ENCODE peak calls at places on chromosomes 5 and 9, in nine cellular contexts. One of them, this sample, is unnamed.
A peak's percentile ranks its signal among the peaks of the same experiment; 100 is the strongest.

GRCh38 chr9:136339173-136339957 is 12.0 kb downstream of the GPSM1 start:
- DNase-seq in AG20443: peak; percentile 67
- DNase-seq in renal cortical epithelial cell: peak; percentile 41
- DNase-seq in activated CD8-positive, alpha-beta memory T cell treated with anti-CD3 and anti-CD28 coated beads for 4 hours: no peak
- DNase-seq in NCI-H510A treated with DMSO at 0.1 percent for 48 hours: peak; percentile 67
- DNase-seq in NCI-H526: peak; percentile 69
- DNase-seq in AG08395: peak; percentile 46
- DNase-seq in stimulated activated CD4-positive, alpha-beta T cell treated with anti-CD3 and anti-CD28 coated beads, Interleukin-12 subunit alpha, Interleukin-12 subunit beta, amount 100 ng/mL, for 4 hours: no peak
- DNase-seq in AG04450: no peak
- DNase-seq in this sample: peak; percentile 89

GRCh38 chr5:78591972-78592700 is 56.4 kb downstream of the LHFPL2 start:
- DNase-seq in AG20443: no peak
- DNase-seq in renal cortical epithelial cell: no peak
- DNase-seq in NCI-H510A treated with DMSO at 0.1 percent for 48 hours: no peak
- DNase-seq in AG04450: no peak
- DNase-seq in activated CD8-positive, alpha-beta memory T cell treated with anti-CD3 and anti-CD28 coated beads for 4 hours: no peak
- DNase-seq in AG08395: no peak
- DNase-seq in stimulated activated CD4-positive, alpha-beta T cell treated with anti-CD3 and anti-CD28 coated beads, Interleukin-12 subunit alpha, Interleukin-12 subunit beta, amount 100 ng/mL, for 4 hours: no peak
- DNase-seq in NCI-H526: no peak
- DNase-seq in this sample: no peak

GRCh38 chr5:175862131-175863012 is 9.0 kb upstream of the CPLX2 start:
- DNase-seq in AG04450: no peak
- DNase-seq in NCI-H510A treated with DMSO at 0.1 percent for 48 hours: no peak
- DNase-seq in AG20443: no peak
- DNase-seq in NCI-H526: no peak
- DNase-seq in stimulated activated CD4-positive, alpha-beta T cell treated with anti-CD3 and anti-CD28 coated beads, Interleukin-12 subunit alpha, Interleukin-12 subunit beta, amount 100 ng/mL, for 4 hours: no peak
- DNase-seq in renal cortical epithelial cell: no peak
- DNase-seq in activated CD8-positive, alpha-beta memory T cell treated with anti-CD3 and anti-CD28 coated beads for 4 hours: no peak
- DNase-seq in AG08395: no peak
- DNase-seq in this sample: no peak

GRCh38 chr5:112390327-112390726 is 28.8 kb downstream of the EPB41L4A start:
- DNase-seq in AG20443: no peak
- DNase-seq in NCI-H510A treated with DMSO at 0.1 percent for 48 hours: peak; percentile 61
- DNase-seq in renal cortical epithelial cell: no peak
- DNase-seq in activated CD8-positive, alpha-beta memory T cell treated with anti-CD3 and anti-CD28 coated beads for 4 hours: no peak
- DNase-seq in AG08395: no peak
- DNase-seq in AG04450: no peak
- DNase-seq in NCI-H526: peak; percentile 46
- DNase-seq in stimulated activated CD4-positive, alpha-beta T cell treated with anti-CD3 and anti-CD28 coated beads, Interleukin-12 subunit alpha, Interleukin-12 subunit beta, amount 100 ng/mL, for 4 hours: no peak
- DNase-seq in this sample: no peak

GRCh38 chr5:62979472-62979871 is 400.9 kb downstream of the LRRC70 start:
- DNase-seq in stimulated activated CD4-positive, alpha-beta T cell treated with anti-CD3 and anti-CD28 coated beads, Interleukin-12 subunit alpha, Interleukin-12 subunit beta, amount 100 ng/mL, for 4 hours: no peak
- DNase-seq in AG20443: no peak
- DNase-seq in AG04450: no peak
- DNase-seq in activated CD8-positive, alpha-beta memory T cell treated with anti-CD3 and anti-CD28 coated beads for 4 hours: no peak
- DNase-seq in AG08395: no peak
- DNase-seq in NCI-H526: no peak
- DNase-seq in renal cortical epithelial cell: no peak
- DNase-seq in NCI-H510A treated with DMSO at 0.1 percent for 48 hours: no peak
- DNase-seq in this sample: no peak

GRCh38 chr5:112534067-112534466 is 115.0 kb upstream of the EPB41L4A start:
- DNase-seq in AG04450: no peak
- DNase-seq in AG20443: no peak
- DNase-seq in NCI-H526: peak; percentile 8
- DNase-seq in AG08395: no peak
- DNase-seq in renal cortical epithelial cell: no peak
- DNase-seq in stimulated activated CD4-positive, alpha-beta T cell treated with anti-CD3 and anti-CD28 coated beads, Interleukin-12 subunit alpha, Interleukin-12 subunit beta, amount 100 ng/mL, for 4 hours: no peak
- DNase-seq in activated CD8-positive, alpha-beta memory T cell treated with anti-CD3 and anti-CD28 coated beads for 4 hours: no peak
- DNase-seq in NCI-H510A treated with DMSO at 0.1 percent for 48 hours: no peak
- DNase-seq in this sample: no peak

GRCh38 chr5:170552486-170553122 is 48.8 kb downstream of the KCNIP1 start:
- DNase-seq in stimulated activated CD4-positive, alpha-beta T cell treated with anti-CD3 and anti-CD28 coated beads, Interleukin-12 subunit alpha, Interleukin-12 subunit beta, amount 100 ng/mL, for 4 hours: no peak
- DNase-seq in activated CD8-positive, alpha-beta memory T cell treated with anti-CD3 and anti-CD28 coated beads for 4 hours: no peak
- DNase-seq in AG20443: peak; percentile 79
- DNase-seq in renal cortical epithelial cell: peak; percentile 69
- DNase-seq in AG04450: peak; percentile 82
- DNase-seq in NCI-H510A treated with DMSO at 0.1 percent for 48 hours: no peak
- DNase-seq in AG08395: peak; percentile 65
- DNase-seq in NCI-H526: no peak
- DNase-seq in this sample: no peak

GRCh38 chr5:56090793-56091460 is 96.2 kb upstream of the IL6ST start:
- DNase-seq in AG04450: no peak
- DNase-seq in NCI-H526: no peak
- DNase-seq in stimulated activated CD4-positive, alpha-beta T cell treated with anti-CD3 and anti-CD28 coated beads, Interleukin-12 subunit alpha, Interleukin-12 subunit beta, amount 100 ng/mL, for 4 hours: no peak
- DNase-seq in activated CD8-positive, alpha-beta memory T cell treated with anti-CD3 and anti-CD28 coated beads for 4 hours: no peak
- DNase-seq in NCI-H510A treated with DMSO at 0.1 percent for 48 hours: peak; percentile 26
- DNase-seq in renal cortical epithelial cell: no peak
- DNase-seq in AG08395: no peak
- DNase-seq in AG20443: no peak
- DNase-seq in this sample: no peak

GRCh38 chr9:119963798-119964372 is 594.6 kb upstream of the BRINP1 start:
- DNase-seq in activated CD8-positive, alpha-beta memory T cell treated with anti-CD3 and anti-CD28 coated beads for 4 hours: no peak
- DNase-seq in AG20443: peak; percentile 90
- DNase-seq in AG04450: peak; percentile 42
- DNase-seq in renal cortical epithelial cell: peak; percentile 98
- DNase-seq in NCI-H526: no peak
- DNase-seq in NCI-H510A treated with DMSO at 0.1 percent for 48 hours: no peak
- DNase-seq in AG08395: peak; percentile 89
- DNase-seq in stimulated activated CD4-positive, alpha-beta T cell treated with anti-CD3 and anti-CD28 coated beads, Interleukin-12 subunit alpha, Interleukin-12 subunit beta, amount 100 ng/mL, for 4 hours: no peak
- DNase-seq in this sample: peak; percentile 20

GRCh38 chr5:72280655-72281069 is 39.4 kb downstream of the MRPS27 start:
- DNase-seq in activated CD8-positive, alpha-beta memory T cell treated with anti-CD3 and anti-CD28 coated beads for 4 hours: no peak
- DNase-seq in AG20443: peak; percentile 62
- DNase-seq in NCI-H526: peak; percentile 1
- DNase-seq in AG04450: no peak
- DNase-seq in renal cortical epithelial cell: peak; percentile 34
- DNase-seq in stimulated activated CD4-positive, alpha-beta T cell treated with anti-CD3 and anti-CD28 coated beads, Interleukin-12 subunit alpha, Interleukin-12 subunit beta, amount 100 ng/mL, for 4 hours: no peak
- DNase-seq in NCI-H510A treated with DMSO at 0.1 percent for 48 hours: no peak
- DNase-seq in AG08395: peak; percentile 60
- DNase-seq in this sample: peak; percentile 28